ENCODE peak calls at places on chromosome 18, in ten cellular contexts. U is germinal center; Z is amygdala; F is CD14-positive monocyte; N is activated T-helper 1 cell treated with anti-CD3 and anti-CD28 coated beads, Interleukin-12 subunit alpha, Interleukin-12 subunit beta, Interleukin-2, Interleukin-4 antibody, amounts not matched to agents 30 ng/mL and 10 ng/mL and 1 ng/mL, durations not matched to agents 14 hours and 24 hours and 36 hours; Y is stimulated activated CD8-positive, alpha-beta memory T cell treated with anti-CD3 and anti-CD28 coated beads, Interleukin-15, amount 100 ng/mL, for 48 hours; J is ELR; O is stimulated activated naive CD8-positive, alpha-beta T cell treated with anti-CD3 and anti-CD28 coated beads, Interleukin-15, Interleukin-2, amounts not matched to agents 100 U/mL and 50 U/mL, for 24 hours; S is EL; K is stimulated activated CD4-positive, alpha-beta T cell treated with anti-CD3 and anti-CD28 coated beads, Interleukin-15, amount 100 ng/mL, for 24 hours. Q is an unnamed sample.
A peak's percentile ranks its signal among the peaks of the same experiment; 100 is the strongest.

GRCh38 chr18:26477828-26478466 is 70.4 kb downstream of the KCTD1 start:
- DNase-seq in N (no peak), Z (no peak), S (no peak), O (no peak), J (peak; percentile 32), U (no peak), Y (no peak), F (no peak), K (no peak), Q (no peak)

GRCh38 chr18:74699455-74699854 is 101.8 kb downstream of the ZNF407 start:
- DNase-seq in Z (no peak), S (no peak), F (no peak), U (no peak), J (no peak), K (no peak), N (no peak), O (no peak), Y (no peak), Q (no peak)

GRCh38 chr18:74518456-74519315 is 15.6 kb upstream of the CNDP1 start:
- DNase-seq in K (no peak), U (no peak), Y (no peak), Z (no peak), J (no peak), N (no peak), F (no peak), S (no peak), O (no peak), Q (no peak)

GRCh38 chr18:39835303-39836030 is 2119.6 kb upstream of the PIK3C3 start:
- DNase-seq in J (peak; percentile 27), N (no peak), S (peak; percentile 4), Y (no peak), K (no peak), O (no peak), F (no peak), Z (no peak), U (no peak), Q (no peak)

GRCh38 chr18:71727909-71728308 is 816.2 kb downstream of the CBLN2 start:
- DNase-seq in Z (no peak), J (no peak), U (no peak), O (no peak), F (no peak), Y (no peak), S (no peak), K (no peak), N (no peak), Q (no peak)

GRCh38 chr18:77181950-77182707 is 49.5 kb upstream of the MBP start:
- DNase-seq in F (peak; percentile 60), S (no peak), Y (no peak), J (no peak), Z (no peak), N (no peak), O (no peak), K (no peak), U (no peak), Q (no peak)

GRCh38 chr18:60485207-60485606 is 112.6 kb upstream of the MC4R start:
- DNase-seq in U (no peak), S (peak; percentile 50), F (no peak), N (no peak), Z (no peak), K (no peak), Y (no peak), J (no peak), O (no peak), Q (peak; percentile 35)

GRCh38 chr18:45014047-45014501 is 333.4 kb downstream of the SETBP1 start:
- DNase-seq in S (peak; percentile 88), O (no peak), F (no peak), U (no peak), Z (no peak), K (no peak), Y (no peak), J (peak; percentile 52), N (no peak), Q (peak; percentile 85)

GRCh38 chr18:2853173-2853925 is 6.5 kb downstream of the EMILIN2 start:
- DNase-seq in F (no peak), S (no peak), K (no peak), U (no peak), Y (no peak), N (no peak), J (no peak), O (no peak), Z (no peak), Q (no peak)

GRCh38 chr18:6118080-6118479 is 222.8 kb upstream of the TMEM200C start:
- DNase-seq in S (no peak), Y (no peak), O (no peak), J (no peak), U (no peak), N (no peak), K (no peak), Z (no peak), F (no peak), Q (no peak)

GRCh38 chr18:31447530-31448191 is at the start of gene DSG3:
- DNase-seq in F (no peak), Z (no peak), U (no peak), S (no peak), J (no peak), Y (no peak), K (no peak), N (no peak), O (no peak), Q (no peak)

GRCh38 chr18:58054041-58054733 is 10.2 kb downstream of the NEDD4L start:
- DNase-seq in F (no peak), Z (no peak), J (peak; percentile 45), O (no peak), S (peak; percentile 62), Y (no peak), N (no peak), U (no peak), K (no peak), Q (peak; percentile 30)

GRCh38 chr18:63518178-63519012 is 23.8 kb upstream of the SERPINB12 start:
- DNase-seq in N (peak; percentile 46), J (peak; percentile 87), S (peak; percentile 80), K (peak; percentile 60), O (peak; percentile 56), U (peak; percentile 38), Y (peak; percentile 27), Z (no peak), F (peak; percentile 59), Q (peak; percentile 59)

GRCh38 chr18:48486762-48487161 is 52.1 kb upstream of the CTIF start:
- DNase-seq in Z (no peak), K (no peak), U (no peak), S (peak; percentile 59), O (no peak), N (no peak), F (no peak), Y (no peak), J (no peak), Q (peak; percentile 40)

Q was measured in AG08395.